ENCODE peak calls at places on chromosome 14, in eight cellular contexts. L is PC-3, E is ascending aorta, P is adrenal gland, Z is heart right ventricle, K is adipocyte, W is cardiac muscle cell, C is Panc1. G is an unnamed sample. For H3K4me1, the result is how much of the 10 kb centered on the place peaks cover.

GRCh38 chr14:35402323-35403084 is 2.0 kb downstream of the NFKBIA start:
- DNase-seq in K (no peak), C (no peak), W (no peak), P (peak), Z (no peak), E (no peak), L (no peak), G (no peak)

GRCh38 chr14:104395941-104396681 is 183.5 kb upstream of the C14orf180 start:
- DNase-seq in W (no peak), K (no peak), P (no peak), Z (no peak), L (no peak), C (no peak), E (peak), G (no peak)

GRCh38 chr14:44897844-44898151 is 63.9 kb downstream of the KLHL28 start:
- DNase-seq in Z (no peak), W (no peak), P (no peak), E (no peak), L (peak), C (no peak), K (no peak), G (no peak)

GRCh38 chr14:104556256-104557021 is 23.1 kb upstream of the C14orf180 start:
- DNase-seq in L (no peak), E (peak), W (no peak), P (no peak), K (no peak), C (no peak), Z (no peak), G (peak)

GRCh38 chr14:94052662-94053061 is 26.5 kb downstream of the OTUB2 start:
- DNase-seq in E (peak), P (no peak), Z (no peak), K (no peak), C (no peak), W (no peak), L (no peak), G (peak)

GRCh38 chr14:73612339-73613045 is at the start of gene ACOT6:
- DNase-seq in W (peak), E (peak), L (peak), K (peak), P (peak), C (no peak), Z (peak), G (peak)

GRCh38 chr14:58099682-58100081 is 52.3 kb downstream of the ARMH4 start:
- DNase-seq in K (no peak), P (no peak), Z (no peak), L (no peak), E (no peak), C (no peak), W (no peak), G (no peak)

GRCh38 chr14:59134307-59134706 is 54.2 kb upstream of the DAAM1 start:
- DNase-seq in Z (no peak), K (no peak), W (no peak), L (no peak), C (no peak), P (no peak), E (no peak), G (no peak)

GRCh38 chr14:54767450-54767849 is 135.2 kb downstream of the GCH1 start:
- DNase-seq in Z (no peak), K (no peak), W (no peak), E (no peak), C (no peak), L (no peak), P (no peak), G (no peak)

GRCh38 chr14:99066378-99066777 is 205.6 kb downstream of the BCL11B start:
- DNase-seq in Z (no peak), L (no peak), C (no peak), E (no peak), W (no peak), K (no peak), P (no peak), G (no peak)

GRCh38 chr14:21054123-21054767 is 3.4 kb upstream of the RNASE8 start:
- DNase-seq in L (no peak), C (no peak), K (no peak), E (no peak), Z (no peak), W (no peak), P (no peak), G (no peak)

GRCh38 chr14:26204954-26205479 is 392.8 kb downstream of the NOVA1 start:
- DNase-seq in Z (peak), C (no peak), E (no peak), W (peak), P (no peak), K (no peak), L (no peak), G (peak)

GRCh38 chr14:72739446-72740405 is 154.2 kb downstream of the DPF3 start:
- DNase-seq in E (peak), Z (no peak), W (no peak), K (no peak), L (no peak), P (no peak), C (no peak), G (peak)

GRCh38 chr14:105026033-105026785 is 5.3 kb upstream of the CDCA4 start:
- DNase-seq in C (no peak), K (no peak), W (no peak), P (no peak), L (peak), E (no peak), Z (no peak), G (no peak)

GRCh38 chr14:106044949-106045596 is 518.7 kb downstream of the TMEM121 start:
- DNase-seq in E (no peak), C (peak), W (no peak), K (no peak), P (peak), L (no peak), Z (peak), G (no peak)

GRCh38 chr14:37198907-37199306 is 1.2 kb downstream of the MIPOL1 start:
- DNase-seq in P (no peak), E (no peak), K (no peak), Z (no peak), L (no peak), W (no peak), C (no peak), G (no peak)

GRCh38 chr14:73503648-73504047 is 12.9 kb downstream of the RIOX1 start:
- DNase-seq in Z (no peak), L (no peak), W (no peak), C (no peak), P (no peak), K (no peak), E (no peak), G (no peak)

GRCh38 chr14:104656014-104656714 is 33.3 kb upstream of the INF2 start:
- DNase-seq in P (no peak), C (no peak), K (no peak), W (no peak), E (no peak), L (no peak), Z (no peak), G (no peak)

GRCh38 chr14:70359076-70359424 is 433 bp downstream of the COX16 start:
- DNase-seq in L (peak), W (peak), K (no peak), P (no peak), E (no peak), Z (no peak), C (no peak), G (no peak)

GRCh38 chr14:63852817-63853730 is at the start of gene SYNE2:
- DNase-seq in E (peak), C (no peak), P (peak), Z (peak), K (peak), W (peak), L (peak), G (peak)

GRCh38 chr14:65471038-65471878 is 58.7 kb downstream of the FUT8 start:
- DNase-seq in K (no peak), P (no peak), C (no peak), L (no peak), E (no peak), W (peak), Z (no peak), G (no peak)

GRCh38 chr14:49971156-49972141 is 78.6 kb downstream of the ARF6 start:
- DNase-seq in K (peak), C (no peak), W (no peak), E (no peak), Z (no peak), L (peak), P (no peak), G (no peak)

GRCh38 chr14:23160924-23161522 is 22.4 kb downstream of the SLC7A8 start:
- DNase-seq in L (peak), C (no peak), Z (no peak), E (peak), K (peak), W (no peak), P (peak), G (no peak)

GRCh38 chr14:81252278-81252677 is 31.5 kb upstream of the GTF2A1 start:
- DNase-seq in W (no peak), Z (no peak), P (no peak), L (peak), C (no peak), E (no peak), K (no peak), G (no peak)

GRCh38 chr14:32524609-32525391 is 195.7 kb downstream of the AKAP6 start:
- DNase-seq in P (no peak), E (no peak), C (no peak), L (no peak), Z (no peak), K (peak), W (no peak), G (no peak)

GRCh38 chr14:58699656-58700055 is 61.9 kb downstream of the DACT1 start:
- DNase-seq in W (no peak), K (peak), E (no peak), Z (no peak), L (no peak), C (no peak), P (no peak), G (no peak)

GRCh38 chr14:50531595-50532501 is 521 bp downstream of the MAP4K5 start:
- DNase-seq in C (no peak), Z (peak), L (peak), E (peak), K (peak), W (peak), P (peak), G (peak)

GRCh38 chr14:88248606-88249005 is 74.5 kb downstream of the KCNK10 start:
- DNase-seq in C (no peak), P (no peak), E (no peak), K (peak), W (no peak), Z (no peak), L (peak), G (no peak)

GRCh38 chr14:99603471-99603933 is 505 bp downstream of the CCDC85C start:
- DNase-seq in P (peak), K (peak), W (peak), Z (peak), E (no peak), L (peak), C (no peak), G (no peak)

GRCh38 chr14:31024577-31025334 is 693 bp upstream of the AP4S1 start:
- DNase-seq in Z (no peak), W (no peak), P (no peak), L (peak), C (no peak), E (no peak), K (no peak), G (no peak)

GRCh38 chr14:94397899-94398479 is 9.6 kb upstream of the SERPINA1 start:
- DNase-seq in P (no peak), E (no peak), Z (no peak), K (no peak), L (no peak), C (no peak), W (no peak), G (no peak)

GRCh38 chr14:64541261-64541970 is 875 bp downstream of the HSPA2 start:
- DNase-seq in K (no peak), L (no peak), E (peak), P (no peak), C (no peak), Z (no peak), W (no peak), G (no peak)

GRCh38 chr14:100123618-100124017 is 35.8 kb downstream of the DEGS2 start:
- DNase-seq in C (no peak), E (no peak), L (no peak), Z (no peak), W (no peak), P (no peak), K (no peak), G (no peak)

GRCh38 chr14:58898655-58899316 is 261.0 kb downstream of the DACT1 start:
- DNase-seq in W (no peak), L (peak), E (no peak), K (peak), Z (no peak), P (peak), C (no peak), G (no peak)

GRCh38 chr14:71142375-71143038 is 235.2 kb downstream of the PCNX1 start:
- DNase-seq in C (no peak), Z (no peak), L (peak), P (no peak), W (no peak), K (peak), E (no peak), G (no peak)

DNA sequence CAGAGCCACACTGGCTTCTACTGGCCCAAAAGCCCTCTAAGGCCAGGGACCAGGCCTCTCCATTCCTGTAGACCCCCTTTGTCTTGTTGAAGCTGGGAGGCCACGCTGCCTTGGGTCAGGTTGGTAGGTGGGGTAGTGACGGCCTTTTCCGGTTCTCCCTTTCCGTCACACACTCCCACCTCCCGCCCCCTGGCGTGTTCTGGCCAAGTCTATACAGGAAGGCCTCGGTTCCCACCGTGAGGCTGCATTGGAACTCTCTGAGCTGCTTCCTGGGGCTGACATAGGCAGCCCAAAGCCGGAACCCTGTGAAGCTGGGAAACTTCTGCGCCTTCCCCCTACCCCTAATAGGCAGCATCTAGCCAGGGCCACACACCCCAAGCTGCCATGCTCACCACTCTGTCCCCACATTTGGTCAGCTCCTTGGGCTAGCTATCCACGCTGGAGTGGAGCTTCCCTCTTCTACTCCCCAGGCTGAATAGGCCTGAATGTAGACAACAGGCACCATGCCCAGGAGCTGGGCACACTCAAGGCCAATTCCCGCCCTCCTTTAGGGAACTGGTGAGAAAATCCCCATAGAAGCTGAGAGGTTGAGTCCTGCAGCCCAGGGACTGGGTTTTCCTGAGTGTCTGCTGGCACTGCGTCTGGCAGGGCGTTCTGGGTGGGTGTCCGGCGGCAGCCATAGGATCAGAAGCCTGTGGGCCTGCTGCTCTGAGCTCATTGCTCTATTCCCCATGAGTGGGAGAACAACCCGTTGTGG is 35.7 kb downstream of the RIN3 start:
- DNase-seq in E (no peak), L (no peak), C (no peak), W (no peak), P (peak), Z (peak), K (no peak), G (peak)
- H3K4me1 ChIP-seq in E (under half), L (under half), C (under half), W (under half), P (under half), Z (under half), K (under half), G (under half)

GRCh38 chr14:74947353-74948227 is 7.8 kb downstream of the PGF start:
- DNase-seq in E (peak), C (no peak), P (no peak), L (no peak), W (no peak), K (no peak), Z (no peak), G (no peak)

GRCh38 chr14:74948228-74949175 is 6.9 kb downstream of the PGF start:
- DNase-seq in P (no peak), C (no peak), K (no peak), L (no peak), Z (no peak), E (no peak), W (no peak), G (peak)

GRCh38 chr14:74950795-74951442 is 4.5 kb downstream of the PGF start:
- DNase-seq in L (no peak), E (no peak), W (no peak), K (no peak), P (no peak), Z (no peak), C (no peak), G (peak)

GRCh38 chr14:74949859-74950572 is 5.4 kb downstream of the PGF start:
- DNase-seq in L (no peak), C (no peak), W (no peak), Z (no peak), K (no peak), E (peak), P (no peak), G (peak)

GRCh38 chr14:74949211-74949610 is 6.2 kb downstream of the PGF start:
- DNase-seq in C (no peak), E (no peak), W (no peak), P (no peak), L (no peak), K (no peak), Z (no peak), G (peak)
- H3K4me1 ChIP-seq in C (under half), E (under half), W (under half), P (under half), L (under half), K (under half), Z (under half), G (under half)

GRCh38 chr14:52328286-52328685 is 14.2 kb downstream of the PTGER2 start:
- DNase-seq in E (no peak), Z (no peak), L (peak), K (peak), C (no peak), W (no peak), P (no peak), G (no peak)

GRCh38 chr14:52325632-52326031 is 11.5 kb downstream of the PTGER2 start:
- DNase-seq in E (no peak), P (no peak), L (no peak), Z (no peak), W (no peak), K (no peak), C (no peak), G (no peak)

GRCh38 chr14:52325126-52325525 is 11.0 kb downstream of the PTGER2 start:
- DNase-seq in L (peak), P (no peak), W (no peak), E (no peak), C (no peak), K (peak), Z (no peak), G (no peak)

GRCh38 chr14:52329678-52330376 is 15.7 kb downstream of the PTGER2 start:
- DNase-seq in P (no peak), C (no peak), L (no peak), W (no peak), K (no peak), E (no peak), Z (no peak), G (no peak)

GRCh38 chr14:52327374-52328226 is 13.5 kb downstream of the PTGER2 start:
- DNase-seq in E (no peak), L (peak), C (peak), K (no peak), W (no peak), Z (no peak), P (no peak), G (no peak)
- H3K4me1 ChIP-seq in E (under half), L (under half), C (under half), K (under half), W (under half), Z (under half), P (under half), G (under half)

GRCh38 chr14:68690106-68690960 is 102.5 kb downstream of the ZFP36L1 start:
- DNase-seq in P (no peak), W (no peak), C (no peak), L (no peak), K (no peak), Z (no peak), E (no peak), G (peak)
- H3K4me1 ChIP-seq in P (under half), W (under half), C (under half), L (half or more), K (half or more), Z (under half), E (under half), G (under half)

GRCh38 chr14:101964297-101965144 is at the start of gene DYNC1H1:
- DNase-seq in C (no peak), E (peak), L (peak), W (peak), P (peak), K (peak), Z (peak), G (peak)

GRCh38 chr14:101966742-101967141 is 2.4 kb downstream of the DYNC1H1 start:
- DNase-seq in C (no peak), E (no peak), L (peak), W (no peak), P (no peak), K (no peak), Z (no peak), G (no peak)

GRCh38 chr14:101965796-101966718 is 1.7 kb downstream of the DYNC1H1 start:
- DNase-seq in L (peak), K (peak), W (no peak), C (no peak), P (no peak), E (no peak), Z (no peak), G (peak)

GRCh38 chr14:101963611-101964296 is 619 bp upstream of the DYNC1H1 start:
- DNase-seq in P (peak), E (no peak), L (no peak), Z (no peak), C (no peak), K (no peak), W (no peak), G (peak)

DNA sequence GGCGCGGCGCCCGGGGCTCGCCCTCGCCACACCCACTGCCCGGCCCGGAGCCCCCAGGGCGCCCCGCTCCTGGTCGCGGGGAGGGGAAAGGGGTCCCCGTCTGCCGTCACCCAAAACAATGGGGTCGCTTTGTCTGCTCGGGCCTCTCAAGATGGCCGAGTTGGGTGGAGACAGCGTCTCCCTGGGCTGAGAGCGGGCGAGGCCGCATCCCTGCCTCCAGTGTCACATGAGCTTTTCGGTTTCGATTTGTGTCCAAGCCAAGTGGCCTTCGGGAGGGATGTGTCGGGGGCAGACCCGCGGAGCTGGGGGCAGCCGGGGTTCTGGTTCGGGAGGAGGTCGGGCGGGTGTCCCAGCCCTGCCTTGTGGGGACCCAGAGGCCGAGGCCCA is 765 bp downstream of the DYNC1H1 start:
- DNase-seq in E (peak), W (peak), C (no peak), K (peak), L (peak), P (peak), Z (peak), G (peak)
- H3K4me1 ChIP-seq in E (under half), W (under half), C (under half), K (under half), L (under half), P (under half), Z (under half), G (half or more)

GRCh38 chr14:77040059-77040308 is 11.5 kb upstream of the IRF2BPL start:
- DNase-seq in E (no peak), L (no peak), P (no peak), Z (no peak), C (no peak), K (no peak), W (no peak), G (no peak)

GRCh38 chr14:77039285-77040058 is 11.0 kb upstream of the IRF2BPL start:
- DNase-seq in P (no peak), Z (no peak), K (peak), W (peak), C (no peak), E (no peak), L (no peak), G (peak)

GRCh38 chr14:77040995-77041744 is 12.7 kb upstream of the IRF2BPL start:
- DNase-seq in Z (no peak), K (peak), C (no peak), W (no peak), P (no peak), L (peak), E (no peak), G (no peak)

GRCh38 chr14:77041837-77042557 is 13.5 kb upstream of the IRF2BPL start:
- DNase-seq in Z (no peak), C (no peak), E (peak), L (peak), P (peak), K (peak), W (peak), G (peak)

GRCh38 chr14:77040309-77040994 is 11.9 kb upstream of the IRF2BPL start:
- DNase-seq in Z (peak), L (peak), K (peak), C (peak), W (peak), E (peak), P (peak), G (peak)
- H3K4me1 ChIP-seq in Z (half or more), L (half or more), K (half or more), C (half or more), W (half or more), E (under half), P (half or more), G (half or more)